ENCODE peak calls at places on chromosomes 1 and 21, in five cellular contexts. One of them, this sample, is unnamed.

GRCh38 chr1:153659175-153659534 is 652 bp downstream of the SNAPIN start:
- DNase-seq in prostate gland: no peak
- DNase-seq in BJ: no peak
- DNase-seq in cardiac muscle cell: no peak
- DNase-seq in MM.1S: no peak
- DNase-seq in this sample: no peak

GRCh38 chr1:59261537-59261936 is 35.4 kb upstream of the FGGY start:
- DNase-seq in prostate gland: no peak
- DNase-seq in BJ: no peak
- DNase-seq in cardiac muscle cell: peak; percentile 63
- DNase-seq in MM.1S: no peak
- DNase-seq in this sample: no peak

GRCh38 chr1:156869455-156869854 is 8.8 kb downstream of the NTRK1 start:
- DNase-seq in prostate gland: no peak
- DNase-seq in BJ: no peak
- DNase-seq in cardiac muscle cell: no peak
- DNase-seq in MM.1S: no peak
- DNase-seq in this sample: no peak

GRCh38 chr1:91582431-91582921 is 81.8 kb downstream of the CDC7 start:
- DNase-seq in prostate gland: no peak
- DNase-seq in BJ: peak; percentile 90
- DNase-seq in cardiac muscle cell: peak; percentile 78
- DNase-seq in MM.1S: no peak
- DNase-seq in this sample: peak; percentile 80

GRCh38 chr1:198105185-198105584 is 51.6 kb upstream of the NEK7 start:
- DNase-seq in prostate gland: no peak
- DNase-seq in BJ: no peak
- DNase-seq in cardiac muscle cell: no peak
- DNase-seq in MM.1S: no peak
- DNase-seq in this sample: no peak

GRCh38 chr1:236568285-236568894 is 35.9 kb downstream of the HEATR1 start:
- DNase-seq in prostate gland: no peak
- DNase-seq in BJ: no peak
- DNase-seq in cardiac muscle cell: peak; percentile 9
- DNase-seq in MM.1S: no peak
- DNase-seq in this sample: peak; percentile 13

GRCh38 chr1:9289090-9289534 is 3.6 kb upstream of the SPSB1 start:
- DNase-seq in prostate gland: peak; percentile 68
- DNase-seq in BJ: no peak
- DNase-seq in cardiac muscle cell: peak; percentile 80
- DNase-seq in MM.1S: peak; percentile 78
- DNase-seq in this sample: peak; percentile 73

GRCh38 chr21:26011292-26011940 is 159.2 kb downstream of the APP start:
- DNase-seq in prostate gland: no peak
- DNase-seq in BJ: no peak
- DNase-seq in cardiac muscle cell: no peak
- DNase-seq in MM.1S: no peak
- DNase-seq in this sample: no peak

GRCh38 chr1:184806296-184806721 is 51.7 kb upstream of the EDEM3 start:
- DNase-seq in prostate gland: no peak
- DNase-seq in BJ: no peak
- DNase-seq in cardiac muscle cell: peak; percentile 19
- DNase-seq in MM.1S: no peak
- DNase-seq in this sample: no peak

GRCh38 chr1:119974013-119974412 is 77.7 kb upstream of the ADAM30 start:
- DNase-seq in prostate gland: peak; percentile 57
- DNase-seq in BJ: no peak
- DNase-seq in cardiac muscle cell: no peak
- DNase-seq in MM.1S: no peak
- DNase-seq in this sample: no peak

GRCh38 chr1:100131623-100132022 is 1.1 kb downstream of the SASS6 start:
- DNase-seq in prostate gland: no peak
- DNase-seq in BJ: no peak
- DNase-seq in cardiac muscle cell: no peak
- DNase-seq in MM.1S: no peak
- DNase-seq in this sample: no peak
- H3K4me3 ChIP-seq in prostate gland: no peak overlapping the region
- H3K4me3 ChIP-seq in BJ: no peak overlapping the region
- H3K4me3 ChIP-seq in cardiac muscle cell: peak overlapping the region; percentile 78
- H3K4me3 ChIP-seq in MM.1S: peak overlapping the region; percentile 79
- H3K4me3 ChIP-seq in this sample: peak overlapping the region; percentile 84

GRCh38 chr1:34155851-34156250 is 9.2 kb downstream of the CSMD2 start:
- DNase-seq in prostate gland: no peak
- DNase-seq in BJ: no peak
- DNase-seq in cardiac muscle cell: no peak
- DNase-seq in MM.1S: no peak
- DNase-seq in this sample: no peak

GRCh38 chr1:34156739-34157138 is 8.3 kb downstream of the CSMD2 start:
- DNase-seq in prostate gland: no peak
- DNase-seq in BJ: no peak
- DNase-seq in cardiac muscle cell: no peak
- DNase-seq in MM.1S: no peak
- DNase-seq in this sample: no peak
- TF ChIP-seq CTCF in prostate gland: no peak
- TF ChIP-seq CTCF in BJ: no peak
- TF ChIP-seq CTCF in cardiac muscle cell: no peak
- TF ChIP-seq CTCF in MM.1S: no peak
- TF ChIP-seq CTCF in this sample: no peak

DNA sequence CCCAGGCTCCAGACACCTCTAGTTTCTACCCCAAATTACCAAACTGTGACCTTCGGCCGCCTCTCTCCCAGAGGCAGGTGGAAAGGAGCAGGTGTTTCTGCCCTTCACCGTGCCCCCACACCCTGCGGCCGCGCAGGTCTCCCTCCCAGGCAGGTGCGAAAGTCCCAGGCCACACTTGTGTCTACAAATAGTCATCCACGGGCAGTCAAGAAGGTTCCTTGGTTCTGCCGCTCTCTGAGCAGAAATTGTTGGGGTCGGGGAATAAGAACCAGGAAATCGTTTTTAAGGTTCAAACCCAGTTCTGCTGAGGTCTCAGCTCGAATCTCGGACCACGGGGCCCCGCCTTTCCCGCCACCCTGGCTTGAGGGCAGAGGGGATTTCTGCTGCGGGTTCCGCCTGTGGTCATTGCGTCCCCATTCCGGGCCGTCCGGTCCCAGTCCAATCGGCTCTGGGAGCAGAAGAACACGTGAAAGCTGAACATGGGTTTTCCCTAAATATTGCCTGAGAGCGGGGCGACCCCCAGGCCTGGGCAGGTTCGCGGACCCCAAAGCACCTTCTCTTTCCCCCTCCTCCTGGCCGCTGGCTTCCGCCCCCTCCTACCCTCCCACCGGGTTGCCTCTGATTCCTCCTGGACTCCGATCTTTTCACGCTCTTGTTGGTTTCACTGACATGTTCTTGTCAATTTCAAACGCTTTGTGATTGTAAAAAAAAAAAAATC is 1.2 kb upstream of the ATF3 start:
- DNase-seq in prostate gland: peak; percentile 23
- DNase-seq in BJ: no peak
- DNase-seq in cardiac muscle cell: no peak
- DNase-seq in MM.1S: peak; percentile 82
- DNase-seq in this sample: no peak
- H3K4me3 ChIP-seq in prostate gland: peak overlapping the region; percentile 49
- H3K4me3 ChIP-seq in BJ: no peak overlapping the region
- H3K4me3 ChIP-seq in cardiac muscle cell: peak overlapping the region; percentile 52
- H3K4me3 ChIP-seq in MM.1S: peak overlapping the region; percentile 82
- H3K4me3 ChIP-seq in this sample: peak overlapping the region; percentile 87

GRCh38 chr1:145956776-145957442 is 908 bp downstream of the LIX1L start:
- DNase-seq in prostate gland: no peak
- DNase-seq in BJ: no peak
- DNase-seq in cardiac muscle cell: peak; percentile 80
- DNase-seq in MM.1S: no peak
- DNase-seq in this sample: peak; percentile 47
- TF ChIP-seq CTCF in prostate gland: no peak
- TF ChIP-seq CTCF in BJ: no peak
- TF ChIP-seq CTCF in cardiac muscle cell: no peak
- TF ChIP-seq CTCF in MM.1S: no peak
- TF ChIP-seq CTCF in this sample: no peak

DNA sequence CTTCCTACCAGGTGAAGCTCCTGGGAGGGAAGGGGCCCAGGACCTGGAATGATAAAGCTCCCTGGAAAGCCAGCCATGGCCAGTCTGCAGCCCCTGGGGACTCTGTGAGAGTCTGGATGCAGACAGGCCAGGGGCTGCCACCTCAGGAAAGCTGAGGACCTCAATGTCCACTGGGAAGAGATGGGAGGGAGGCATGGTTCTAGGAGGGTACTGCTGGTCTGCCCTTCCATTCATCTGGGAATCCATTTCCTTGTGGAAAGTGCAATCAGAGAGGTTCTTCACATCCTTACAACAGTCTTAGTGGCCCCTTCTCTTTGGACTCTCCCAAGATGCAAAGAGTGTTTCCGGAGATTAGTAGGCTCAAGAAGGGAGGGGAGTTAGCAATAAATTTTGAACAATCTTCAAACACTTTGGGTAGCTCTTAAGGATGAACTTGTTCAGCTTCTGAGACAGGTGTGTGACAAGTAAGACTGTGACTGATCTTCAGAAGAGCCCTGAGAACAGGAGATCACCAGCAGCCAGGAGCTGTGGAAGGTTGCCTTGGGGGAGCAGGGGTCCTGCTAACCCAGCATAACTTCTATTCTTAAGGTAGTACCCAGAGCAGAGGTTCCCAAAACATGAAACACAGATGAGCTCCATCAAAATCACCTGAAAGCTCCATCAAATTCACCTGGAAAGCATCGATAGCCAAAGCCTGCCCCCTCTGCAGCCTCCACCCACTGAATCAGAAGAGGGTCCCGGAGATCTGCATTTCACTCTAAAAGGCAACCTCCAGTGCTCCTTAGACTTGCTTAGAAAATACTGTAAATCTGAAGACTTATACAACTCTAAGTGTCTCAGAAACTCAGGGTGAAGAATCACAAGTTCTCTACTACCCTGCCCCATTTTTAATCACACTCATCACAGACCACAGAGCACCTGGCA is 616 bp upstream of the LAX1 start:
- DNase-seq in prostate gland: no peak
- DNase-seq in BJ: no peak
- DNase-seq in cardiac muscle cell: no peak
- DNase-seq in MM.1S: peak; percentile 53
- DNase-seq in this sample: no peak
- H3K4me3 ChIP-seq in prostate gland: no peak overlapping the region
- H3K4me3 ChIP-seq in BJ: no peak overlapping the region
- H3K4me3 ChIP-seq in cardiac muscle cell: no peak overlapping the region
- H3K4me3 ChIP-seq in MM.1S: peak overlapping the region; percentile 79
- H3K4me3 ChIP-seq in this sample: no peak overlapping the region

DNA sequence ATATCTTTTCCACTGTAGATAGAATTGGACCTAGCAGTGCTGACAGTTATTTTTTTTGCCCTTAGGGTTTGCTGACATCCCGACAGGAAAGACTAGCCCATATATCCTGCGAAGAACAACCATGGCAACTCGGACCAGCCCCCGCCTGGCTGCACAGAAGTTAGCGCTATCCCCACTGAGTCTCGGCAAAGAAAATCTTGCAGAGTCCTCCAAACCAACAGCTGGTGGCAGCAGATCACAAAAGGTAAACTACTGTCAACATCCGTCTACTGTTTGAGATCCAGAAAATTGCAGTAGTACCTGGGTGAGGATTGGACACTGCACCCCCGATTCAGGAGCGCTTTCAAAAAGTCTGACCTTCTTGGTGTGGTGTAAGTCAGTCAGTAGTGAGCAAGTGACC is 55.8 kb downstream of the CENPF start:
- DNase-seq in prostate gland: no peak
- DNase-seq in BJ: no peak
- DNase-seq in cardiac muscle cell: peak; percentile 42
- DNase-seq in MM.1S: no peak
- DNase-seq in this sample: peak; percentile 51
- TF ChIP-seq CTCF in prostate gland: peak; percentile 10
- TF ChIP-seq CTCF in BJ: peak; percentile 52
- TF ChIP-seq CTCF in cardiac muscle cell: peak; percentile 39
- TF ChIP-seq CTCF in MM.1S: peak; percentile 23
- TF ChIP-seq CTCF in this sample: peak; percentile 60

GRCh38 chr1:93708734-93709481 is 27.3 kb upstream of the BCAR3 start:
- DNase-seq in prostate gland: no peak
- DNase-seq in BJ: no peak
- DNase-seq in cardiac muscle cell: peak; percentile 56
- DNase-seq in MM.1S: no peak
- DNase-seq in this sample: peak; percentile 13
- H3K4me3 ChIP-seq in prostate gland: no peak overlapping the region
- H3K4me3 ChIP-seq in BJ: no peak overlapping the region
- H3K4me3 ChIP-seq in cardiac muscle cell: no peak overlapping the region
- H3K4me3 ChIP-seq in MM.1S: no peak overlapping the region
- H3K4me3 ChIP-seq in this sample: no peak overlapping the region